ENCODE peak calls at places on chromosomes 5 and 9, in five cellular contexts. O is CD8-positive, alpha-beta memory T cell; H is right cardiac atrium; C is transverse colon; G is heart left ventricle. F is an unnamed sample.

GRCh38 chr9:135701067-135701967 is 668 bp upstream of the KCNT1 start:
- DNase-seq in G (no peak), O (no peak), C (no peak), H (no peak), F (no peak)

GRCh38 chr5:178507151-178507932 is 82.9 kb downstream of the COL23A1 start:
- DNase-seq in O (no peak), C (no peak), H (no peak), G (no peak), F (no peak)

GRCh38 chr9:121830441-121831140 is 179.2 kb downstream of the DAB2IP start:
- DNase-seq in G (peak), C (no peak), O (no peak), H (no peak), F (no peak)

GRCh38 chr9:116232425-116233159 is 79.0 kb downstream of the PAPPA start:
- DNase-seq in O (no peak), C (no peak), G (no peak), H (no peak), F (no peak)

GRCh38 chr5:31854181-31854624 is 215.3 kb downstream of the PDZD2 start:
- DNase-seq in O (no peak), H (peak), C (no peak), G (no peak), F (peak)

GRCh38 chr5:5270958-5271605 is 131.0 kb downstream of the ADAMTS16 start:
- DNase-seq in G (peak), H (peak), C (peak), O (no peak), F (no peak)

GRCh38 chr9:108565651-108566378 is 290.0 kb downstream of the ACTL7B start:
- DNase-seq in G (no peak), C (peak), H (peak), O (no peak), F (peak)

GRCh38 chr5:180803181-180804128 is 849 bp upstream of the MGAT1 start:
- DNase-seq in C (peak), H (peak), O (peak), G (peak), F (peak)

GRCh38 chr9:100577776-100578448 is at the start of gene CAVIN4:
- DNase-seq in O (no peak), C (no peak), G (no peak), H (no peak), F (no peak)

GRCh38 chr9:136943291-136944093 is 1.0 kb downstream of the FBXW5 start:
- DNase-seq in G (no peak), C (peak), O (no peak), H (peak), F (no peak)

GRCh38 chr5:34991486-34992238 is 56.1 kb downstream of the AGXT2 start:
- DNase-seq in H (no peak), C (no peak), G (no peak), O (no peak), F (no peak)

GRCh38 chr9:33884856-33885701 is 68.1 kb downstream of the UBE2R2 start:
- DNase-seq in H (peak), C (peak), G (no peak), O (no peak), F (no peak)

GRCh38 chr9:29548436-29548835 is 1975.2 kb upstream of the C9orf72 start:
- DNase-seq in H (no peak), O (no peak), G (no peak), C (no peak), F (no peak)

GRCh38 chr9:4553951-4554381 is 63.7 kb downstream of the SLC1A1 start:
- DNase-seq in H (peak), C (no peak), G (no peak), O (no peak), F (no peak)

GRCh38 chr5:31090467-31090866 is 103.0 kb upstream of the CDH6 start:
- DNase-seq in C (no peak), H (no peak), O (no peak), G (no peak), F (no peak)

DNA sequence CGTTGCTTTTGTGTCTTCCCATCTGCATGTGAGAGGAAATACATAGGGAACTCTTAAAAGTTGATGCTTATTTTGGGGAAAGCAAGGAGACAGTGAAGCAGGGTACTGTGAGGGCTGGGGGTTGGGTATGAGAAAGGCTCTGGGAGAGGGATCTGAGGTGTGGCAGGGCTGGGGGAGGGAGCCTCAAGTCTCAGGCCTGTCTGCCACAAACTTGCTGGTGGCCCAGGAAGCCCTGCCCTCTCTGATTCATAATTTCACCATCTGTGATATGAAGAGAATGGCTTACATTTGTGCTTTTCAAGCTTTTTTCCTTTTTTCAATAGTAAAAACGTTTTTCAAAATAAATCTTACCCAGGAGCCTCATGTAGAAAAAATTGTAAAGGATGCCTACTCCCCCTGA is 89.5 kb upstream of the SAP30L start:
- DNase-seq in O (no peak), C (no peak), H (no peak), G (no peak), F (no peak)
- H3K27ac ChIP-seq in O (no peak), C (no peak), H (no peak), G (no peak), F (no peak)

DNA sequence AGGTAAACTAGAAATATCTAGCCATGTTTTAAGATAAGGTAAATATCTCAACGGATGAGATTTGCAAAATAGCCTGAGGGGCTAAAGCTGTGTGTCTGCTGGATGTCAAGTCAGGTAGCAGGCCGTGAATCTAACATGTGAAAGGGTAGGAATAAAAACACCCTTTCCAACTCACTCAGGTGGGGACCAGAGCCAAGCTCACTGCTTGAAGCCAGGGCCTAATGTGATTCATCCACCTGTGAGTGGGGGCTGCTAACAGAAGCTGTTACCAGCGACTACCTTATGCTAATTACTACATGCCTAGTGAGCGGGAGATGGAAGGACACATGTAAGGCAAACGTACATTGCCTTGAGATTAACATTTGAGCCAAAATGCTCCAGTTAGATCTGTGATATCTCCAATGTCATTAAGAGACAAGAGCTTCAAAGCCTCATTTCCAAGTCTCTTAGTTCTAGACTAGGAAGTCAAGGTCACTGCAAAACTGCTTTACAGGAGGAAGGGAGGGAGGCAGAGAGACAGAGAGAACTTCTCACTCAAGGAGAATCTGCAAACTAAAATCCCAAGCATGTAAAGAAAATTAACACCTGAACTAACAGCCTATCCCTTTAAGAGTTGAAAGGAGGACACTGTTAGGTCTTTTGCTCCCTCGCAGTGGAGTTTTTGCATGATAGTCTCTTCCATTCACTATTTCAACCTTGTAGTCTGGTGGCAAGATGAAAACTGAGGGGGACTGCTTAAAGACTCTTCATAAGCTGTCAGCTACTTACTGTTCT is 141.6 kb upstream of the RPS23 start:
- DNase-seq in O (no peak), G (no peak), C (no peak), H (no peak), F (no peak)
- H3K27ac ChIP-seq in O (peak), G (no peak), C (no peak), H (no peak), F (no peak)

GRCh38 chr5:67063791-67064190 is 132.8 kb downstream of the CD180 start:
- DNase-seq in O (no peak), G (no peak), C (no peak), H (no peak), F (no peak)
- H3K27ac ChIP-seq in O (no peak), G (no peak), C (no peak), H (no peak), F (no peak)

GRCh38 chr5:1059884-1060263 is 51.3 kb downstream of the NKD2 start:
- DNase-seq in H (peak), C (no peak), O (no peak), G (peak), F (no peak)
- H3K27ac ChIP-seq in H (no peak), C (no peak), O (no peak), G (no peak), F (no peak)

DNA sequence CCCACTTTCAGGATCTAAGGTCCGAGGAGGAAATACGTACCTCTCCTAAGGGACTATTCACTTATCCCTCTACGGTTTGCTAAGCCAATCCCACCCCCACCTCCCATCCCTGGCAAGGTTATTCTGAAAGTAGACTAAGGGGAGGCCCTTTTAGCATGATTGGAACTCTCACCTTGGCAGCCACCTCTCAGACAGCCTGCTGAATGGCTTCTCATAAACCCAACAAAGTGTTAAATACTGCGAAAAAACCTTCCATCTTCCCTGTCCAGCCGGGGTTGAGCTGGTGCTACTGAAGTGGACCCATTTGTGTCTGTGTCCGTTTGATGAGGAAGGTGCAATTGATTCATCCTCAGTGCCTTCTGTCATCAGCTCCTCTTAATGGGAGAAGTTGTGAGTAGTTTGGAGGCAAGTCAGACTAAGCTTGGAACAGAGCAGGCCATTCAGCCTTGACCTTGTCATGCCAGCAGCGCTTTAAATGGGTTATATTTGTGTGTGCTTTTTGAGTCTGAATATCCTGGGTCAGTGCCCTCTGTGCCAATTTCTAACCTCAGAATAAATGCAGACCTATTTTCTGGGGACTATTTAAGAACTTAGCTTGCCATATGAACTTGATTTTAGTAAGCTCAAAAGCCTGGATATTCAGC is 476.3 kb upstream of the ZNF608 start:
- DNase-seq in G (no peak), O (no peak), H (no peak), C (no peak), F (no peak)
- H3K27ac ChIP-seq in G (no peak), O (no peak), H (no peak), C (no peak), F (no peak)

DNA sequence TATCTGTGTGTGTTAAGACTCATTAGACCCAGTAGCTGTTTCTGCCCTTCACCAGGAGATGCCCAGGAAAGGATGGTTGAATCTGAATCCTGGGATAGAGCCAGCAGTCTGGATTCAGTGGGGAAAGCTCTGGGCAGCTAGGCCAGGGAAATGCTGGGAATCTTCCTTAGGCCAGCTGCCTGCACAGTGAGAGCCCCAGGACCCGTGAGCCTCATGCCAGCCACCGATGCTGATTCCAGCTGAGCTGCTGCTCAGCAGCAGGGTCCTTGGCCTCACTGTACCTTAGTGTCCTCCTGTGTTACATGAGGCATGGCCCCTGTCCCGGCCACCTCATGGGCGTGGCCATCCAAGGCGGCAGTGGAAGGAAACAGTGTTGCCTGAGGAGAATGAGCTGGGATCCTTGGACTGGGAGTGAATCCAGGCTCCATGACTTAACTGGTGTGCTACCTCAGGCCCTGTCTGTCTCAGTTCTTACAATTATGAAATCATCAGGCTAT is 87.1 kb downstream of the AMBP start:
- DNase-seq in H (no peak), C (no peak), O (no peak), G (no peak), F (no peak)
- H3K27ac ChIP-seq in H (no peak), C (no peak), O (no peak), G (no peak), F (no peak)

F was measured in caudate nucleus.